ENCODE peak calls at places on chromosomes 6 and 20, in six cellular contexts. One of them, this sample, is unnamed.
A peak's percentile ranks its signal among the peaks of the same experiment; 100 is the strongest.

GRCh38 chr6:142631517-142632385 is 313.2 kb downstream of the HIVEP2 start:
- DNase-seq in foreskin fibroblast: peak; percentile 14
- DNase-seq in T-helper 2 cell: no peak
- DNase-seq in NCI-H460: no peak
- DNase-seq in hypothalamus: no peak
- DNase-seq in T-cell: no peak
- DNase-seq in this sample: no peak

GRCh38 chr20:1721687-1722512 is 64.3 kb upstream of the SIRPG start:
- DNase-seq in NCI-H460: no peak
- DNase-seq in T-cell: no peak
- DNase-seq in hypothalamus: no peak
- DNase-seq in foreskin fibroblast: no peak
- DNase-seq in T-helper 2 cell: no peak
- DNase-seq in this sample: no peak

GRCh38 chr6:31948753-31949413 is 3.0 kb downstream of the CFB start:
- DNase-seq in T-helper 2 cell: no peak
- DNase-seq in T-cell: no peak
- DNase-seq in hypothalamus: no peak
- DNase-seq in NCI-H460: peak; percentile 18
- DNase-seq in foreskin fibroblast: peak; percentile 62
- DNase-seq in this sample: no peak

GRCh38 chr6:134123666-134124208 is 71.3 kb upstream of the SLC2A12 start:
- DNase-seq in foreskin fibroblast: peak; percentile 72
- DNase-seq in hypothalamus: no peak
- DNase-seq in T-cell: peak; percentile 7
- DNase-seq in NCI-H460: peak; percentile 77
- DNase-seq in T-helper 2 cell: no peak
- DNase-seq in this sample: no peak

GRCh38 chr6:122393339-122393896 is 6.0 kb upstream of the HSF2 start:
- DNase-seq in hypothalamus: no peak
- DNase-seq in NCI-H460: no peak
- DNase-seq in T-cell: no peak
- DNase-seq in T-helper 2 cell: no peak
- DNase-seq in foreskin fibroblast: peak; percentile 35
- DNase-seq in this sample: no peak

GRCh38 chr6:46254946-46255345 is 84.2 kb upstream of the ENPP5 start:
- DNase-seq in foreskin fibroblast: no peak
- DNase-seq in T-helper 2 cell: no peak
- DNase-seq in T-cell: no peak
- DNase-seq in NCI-H460: no peak
- DNase-seq in hypothalamus: no peak
- DNase-seq in this sample: no peak

GRCh38 chr20:48738094-48738398 is 89.8 kb downstream of the PREX1 start:
- DNase-seq in foreskin fibroblast: no peak
- DNase-seq in T-cell: no peak
- DNase-seq in T-helper 2 cell: no peak
- DNase-seq in hypothalamus: no peak
- DNase-seq in NCI-H460: no peak
- DNase-seq in this sample: no peak

GRCh38 chr20:2693996-2694471 is 1.5 kb downstream of the EBF4 start:
- DNase-seq in T-cell: no peak
- DNase-seq in T-helper 2 cell: no peak
- DNase-seq in foreskin fibroblast: no peak
- DNase-seq in hypothalamus: no peak
- DNase-seq in NCI-H460: no peak
- DNase-seq in this sample: no peak

GRCh38 chr20:61544910-61545889 is 293.1 kb downstream of the CDH4 start:
- DNase-seq in NCI-H460: no peak
- DNase-seq in T-helper 2 cell: no peak
- DNase-seq in T-cell: no peak
- DNase-seq in hypothalamus: no peak
- DNase-seq in foreskin fibroblast: no peak
- DNase-seq in this sample: no peak

GRCh38 chr20:55252525-55252924 is 752.8 kb downstream of the CBLN4 start:
- DNase-seq in hypothalamus: no peak
- DNase-seq in NCI-H460: no peak
- DNase-seq in foreskin fibroblast: no peak
- DNase-seq in T-cell: no peak
- DNase-seq in T-helper 2 cell: no peak
- DNase-seq in this sample: no peak

GRCh38 chr20:51661609-51662178 is 106.5 kb downstream of the ATP9A start:
- DNase-seq in hypothalamus: no peak
- DNase-seq in T-helper 2 cell: peak; percentile 7
- DNase-seq in foreskin fibroblast: peak; percentile 75
- DNase-seq in T-cell: no peak
- DNase-seq in NCI-H460: no peak
- DNase-seq in this sample: no peak

GRCh38 chr20:50801747-50802125 is 6.9 kb downstream of the BCAS4 start:
- DNase-seq in T-helper 2 cell: no peak
- DNase-seq in hypothalamus: no peak
- DNase-seq in T-cell: no peak
- DNase-seq in NCI-H460: no peak
- DNase-seq in foreskin fibroblast: no peak
- DNase-seq in this sample: no peak

GRCh38 chr20:51966296-51966971 is 164.1 kb upstream of the SALL4 start:
- DNase-seq in foreskin fibroblast: peak; percentile 78
- DNase-seq in NCI-H460: peak; percentile 77
- DNase-seq in hypothalamus: peak; percentile 6
- DNase-seq in T-cell: no peak
- DNase-seq in T-helper 2 cell: no peak
- DNase-seq in this sample: no peak

GRCh38 chr6:110681543-110682459 is 133.5 kb downstream of the CDK19 start:
- DNase-seq in T-helper 2 cell: no peak
- DNase-seq in hypothalamus: no peak
- DNase-seq in T-cell: no peak
- DNase-seq in NCI-H460: no peak
- DNase-seq in foreskin fibroblast: peak; percentile 19
- DNase-seq in this sample: no peak

GRCh38 chr6:157405986-157406385 is 25.0 kb downstream of the ZDHHC14 start:
- DNase-seq in foreskin fibroblast: peak; percentile 14
- DNase-seq in T-helper 2 cell: no peak
- DNase-seq in hypothalamus: no peak
- DNase-seq in T-cell: no peak
- DNase-seq in NCI-H460: no peak
- DNase-seq in this sample: no peak

GRCh38 chr20:10167025-10167424 is 51.6 kb upstream of the SNAP25 start:
- DNase-seq in NCI-H460: no peak
- DNase-seq in T-helper 2 cell: no peak
- DNase-seq in foreskin fibroblast: no peak
- DNase-seq in T-cell: no peak
- DNase-seq in hypothalamus: no peak
- DNase-seq in this sample: no peak

GRCh38 chr6:3566812-3567211 is 110.0 kb upstream of the SLC22A23 start:
- DNase-seq in T-helper 2 cell: no peak
- DNase-seq in T-cell: no peak
- DNase-seq in hypothalamus: no peak
- DNase-seq in foreskin fibroblast: peak; percentile 73
- DNase-seq in NCI-H460: no peak
- DNase-seq in this sample: no peak

GRCh38 chr6:111606620-111607115 is 990 bp upstream of the TRAF3IP2 start:
- DNase-seq in T-helper 2 cell: no peak
- DNase-seq in T-cell: no peak
- DNase-seq in foreskin fibroblast: peak; percentile 39
- DNase-seq in NCI-H460: no peak
- DNase-seq in hypothalamus: no peak
- DNase-seq in this sample: no peak

GRCh38 chr20:49186535-49187329 is 1.4 kb downstream of the STAU1 start:
- DNase-seq in T-cell: peak; percentile 62
- DNase-seq in hypothalamus: no peak
- DNase-seq in NCI-H460: no peak
- DNase-seq in foreskin fibroblast: peak; percentile 73
- DNase-seq in T-helper 2 cell: peak; percentile 53
- DNase-seq in this sample: peak; percentile 23

GRCh38 chr20:2124632-2125131 is 23.1 kb downstream of the STK35 start:
- DNase-seq in foreskin fibroblast: no peak
- DNase-seq in T-helper 2 cell: no peak
- DNase-seq in NCI-H460: no peak
- DNase-seq in T-cell: no peak
- DNase-seq in hypothalamus: no peak
- DNase-seq in this sample: no peak

GRCh38 chr6:133100870-133101269 is 140.3 kb upstream of the EYA4 start:
- DNase-seq in hypothalamus: no peak
- DNase-seq in foreskin fibroblast: peak; percentile 12
- DNase-seq in T-helper 2 cell: no peak
- DNase-seq in NCI-H460: no peak
- DNase-seq in T-cell: no peak
- DNase-seq in this sample: no peak

GRCh38 chr6:15183979-15184378 is 61.9 kb upstream of the JARID2 start:
- DNase-seq in NCI-H460: no peak
- DNase-seq in foreskin fibroblast: no peak
- DNase-seq in T-cell: no peak
- DNase-seq in T-helper 2 cell: no peak
- DNase-seq in hypothalamus: no peak
- DNase-seq in this sample: no peak

GRCh38 chr6:45327956-45328522 is at the start of gene RUNX2:
- DNase-seq in hypothalamus: no peak
- DNase-seq in NCI-H460: no peak
- DNase-seq in T-cell: no peak
- DNase-seq in foreskin fibroblast: peak; percentile 67
- DNase-seq in T-helper 2 cell: no peak
- DNase-seq in this sample: no peak

GRCh38 chr6:54135665-54136370 is 24.6 kb downstream of the MLIP start:
- DNase-seq in foreskin fibroblast: peak; percentile 2
- DNase-seq in hypothalamus: no peak
- DNase-seq in T-cell: no peak
- DNase-seq in T-helper 2 cell: no peak
- DNase-seq in NCI-H460: peak; percentile 31
- DNase-seq in this sample: no peak

This sample was measured in effector memory CD4-positive, alpha-beta T cell.